ENCODE peak calls at places on chromosomes 2 and 18, in nine cellular contexts. T is NCI-H774; X is K562; G is substantia nigra; Y is kidney tubule cell; L is KBM-7; S is aorta; W is stimulated activated CD8-positive, alpha-beta memory T cell treated with anti-CD3 and anti-CD28 coated beads, Interleukin-7, amount 100 ng/mL, for 4 hours; N is central memory CD8-positive, alpha-beta T cell. I is an unnamed sample.

GRCh38 chr2:127901339-127902072 is 15.8 kb upstream of the AMMECR1L start:
- DNase-seq in G (no peak), Y (no peak), L (no peak), T (no peak), S (peak), W (no peak), N (no peak), X (no peak), I (no peak)

GRCh38 chr2:47354013-47354816 is 48.7 kb upstream of the MSH2 start:
- DNase-seq in N (no peak), X (peak), L (no peak), S (no peak), Y (peak), W (no peak), T (no peak), G (no peak), I (peak)

GRCh38 chr2:63692002-63692606 is 103.3 kb downstream of the MDH1 start:
- DNase-seq in T (peak), S (no peak), W (no peak), N (no peak), G (no peak), Y (peak), X (no peak), L (peak), I (peak)

GRCh38 chr2:130737592-130737991 is 8.7 kb downstream of the GPR148 start:
- DNase-seq in S (no peak), W (no peak), L (no peak), N (no peak), X (no peak), Y (no peak), T (no peak), G (no peak), I (no peak)

GRCh38 chr2:15069149-15069548 is 436.6 kb downstream of the LRATD1 start:
- DNase-seq in G (no peak), X (no peak), Y (no peak), W (no peak), L (no peak), N (no peak), T (no peak), S (no peak), I (no peak)

GRCh38 chr18:79327199-79327545 is 68.6 kb upstream of the NFATC1 start:
- DNase-seq in G (no peak), W (no peak), T (no peak), X (no peak), L (no peak), Y (no peak), S (no peak), N (no peak), I (no peak)

GRCh38 chr2:31266804-31267203 is 32.9 kb downstream of the EHD3 start:
- DNase-seq in N (no peak), L (no peak), T (no peak), W (no peak), X (no peak), Y (no peak), S (no peak), G (no peak), I (no peak)

GRCh38 chr18:499351-500229 is 911 bp downstream of the COLEC12 start:
- DNase-seq in N (no peak), L (peak), G (no peak), S (peak), W (no peak), T (no peak), X (no peak), Y (peak), I (peak)

GRCh38 chr2:19488009-19488691 is 129.7 kb upstream of the OSR1 start:
- DNase-seq in W (no peak), T (no peak), N (no peak), L (no peak), X (no peak), Y (peak), G (no peak), S (no peak), I (peak)

GRCh38 chr2:238790877-238791276 is 57.0 kb upstream of the TWIST2 start:
- DNase-seq in Y (no peak), T (no peak), L (no peak), X (no peak), N (no peak), W (no peak), S (no peak), G (no peak), I (no peak)

GRCh38 chr2:161136194-161136593 is 24.0 kb upstream of the TANK start:
- DNase-seq in N (no peak), T (no peak), Y (no peak), L (no peak), X (no peak), G (no peak), W (no peak), S (no peak), I (no peak)

I was measured in RCC 7860.